ENCODE peak calls at places on chromosomes 5 and 9, in five cellular contexts. O, A, T, I and G are unnamed samples.

GRCh38 chr5:50623666-50624065 is 42.8 kb upstream of the PARP8 start:
- DNase-seq in O (no peak), A (no peak), T (peak; percentile 6), I (no peak), G (peak; percentile 11)

GRCh38 chr5:80275347-80275746 is 19.5 kb upstream of the SERINC5 start:
- DNase-seq in O (no peak), A (no peak), T (no peak), I (no peak), G (peak; percentile 40)

GRCh38 chr9:69622664-69623063 is 49.5 kb downstream of the APBA1 start:
- DNase-seq in O (no peak), A (no peak), T (no peak), I (no peak), G (no peak)

GRCh38 chr9:136996361-136997281 is at the start of gene CLIC3:
- DNase-seq in O (no peak), A (no peak), T (peak; percentile 37), I (peak; percentile 51), G (peak; percentile 81)

GRCh38 chr9:93450817-93451761 is at the start of gene FAM120A:
- DNase-seq in O (no peak), A (peak; percentile 56), T (peak; percentile 90), I (peak; percentile 77), G (peak; percentile 82)

GRCh38 chr9:86842573-86842972 is 104.7 kb downstream of the GAS1 start:
- DNase-seq in O (no peak), A (no peak), T (no peak), I (no peak), G (no peak)

GRCh38 chr5:143019614-143020515 is 249.7 kb downstream of the ARHGAP26 start:
- DNase-seq in O (no peak), A (no peak), T (no peak), I (no peak), G (no peak)

GRCh38 chr5:170471551-170472212 is 32.1 kb upstream of the KCNIP1 start:
- DNase-seq in O (no peak), A (no peak), T (no peak), I (no peak), G (no peak)

GRCh38 chr9:101479337-101480045 is 43.9 kb upstream of the ALDOB start:
- DNase-seq in O (no peak), A (no peak), T (peak; percentile 68), I (no peak), G (no peak)

GRCh38 chr9:121902483-121903135 is 190.5 kb downstream of the TTLL11 start:
- DNase-seq in O (peak; percentile 100), A (peak; percentile 80), T (peak; percentile 14), I (no peak), G (no peak)

GRCh38 chr5:2695200-2695891 is 56.1 kb downstream of the IRX2 start:
- DNase-seq in O (no peak), A (no peak), T (peak; percentile 8), I (no peak), G (peak; percentile 77)

GRCh38 chr9:130159814-130160670 is 12.2 kb upstream of the NCS1 start:
- DNase-seq in O (no peak), A (no peak), T (no peak), I (no peak), G (no peak)

GRCh38 chr9:95076696-95077052 is 240.8 kb downstream of the FANCC start:
- DNase-seq in O (no peak), A (no peak), T (no peak), I (no peak), G (no peak)

GRCh38 chr5:102901821-102902448 is 146.8 kb downstream of the PAM start:
- DNase-seq in O (no peak), A (no peak), T (no peak), I (no peak), G (peak; percentile 24)

GRCh38 chr9:130668196-130668595 is 3.8 kb downstream of the PRDM12 start:
- DNase-seq in O (no peak), A (no peak), T (no peak), I (no peak), G (no peak)

GRCh38 chr5:171622010-171622409 is 163.6 kb upstream of the SMIM23 start:
- DNase-seq in O (no peak), A (no peak), T (no peak), I (no peak), G (no peak)

GRCh38 chr9:128920381-128921058 is at the start of gene PHYHD1:
- DNase-seq in O (peak; percentile 69), A (no peak), T (no peak), I (no peak), G (no peak)